ENCODE peak calls at places on chromosomes 13 and 19, in six cellular contexts. I is choroid plexus epithelial cell, B is stomach, N is thoracic aorta, D is endothelial cell of umbilical vein, J is skeletal muscle cell. F is an unnamed sample.
A peak's percentile ranks its signal among the peaks of the same experiment; 100 is the strongest.

GRCh38 chr13:85864963-85865530 is 65.8 kb upstream of the SLITRK6 start:
- DNase-seq in I (peak; percentile 66), B (no peak), N (no peak), D (no peak), J (peak; percentile 4), F (peak; percentile 20)

GRCh38 chr19:11142528-11143171 is 12.9 kb downstream of the SPC24 start:
- DNase-seq in I (peak; percentile 97), B (peak; percentile 95), N (peak; percentile 82), D (peak; percentile 95), J (peak; percentile 87), F (peak; percentile 92)

GRCh38 chr13:109130093-109130835 is 500.9 kb downstream of the MYO16 start:
- DNase-seq in I (no peak), B (no peak), N (no peak), D (no peak), J (no peak), F (no peak)

GRCh38 chr13:25732146-25732865 is 319.5 kb downstream of the SHISA2 start:
- DNase-seq in I (peak; percentile 71), B (no peak), N (no peak), D (no peak), J (peak; percentile 33), F (no peak)

GRCh38 chr19:28502879-28503734 is 709.8 kb downstream of the UQCRFS1 start:
- DNase-seq in I (peak; percentile 19), B (no peak), N (no peak), D (no peak), J (no peak), F (no peak)

GRCh38 chr19:43469160-43469480 is 3.7 kb upstream of the LYPD3 start:
- DNase-seq in I (no peak), B (no peak), N (no peak), D (no peak), J (no peak), F (no peak)

GRCh38 chr13:51005566-51005965 is 96.0 kb downstream of the RNASEH2B start:
- DNase-seq in I (no peak), B (no peak), N (no peak), D (no peak), J (no peak), F (no peak)

GRCh38 chr13:19171563-19171962 is 10.1 kb downstream of the TUBA3C start:
- DNase-seq in I (no peak), B (no peak), N (no peak), D (no peak), J (no peak), F (no peak)

GRCh38 chr19:14106840-14107239 is 10.7 kb downstream of the PRKACA start:
- DNase-seq in I (no peak), B (no peak), N (no peak), D (no peak), J (no peak), F (peak; percentile 75)

GRCh38 chr13:106561551-106562170 is 6.3 kb downstream of the ARGLU1 start:
- DNase-seq in I (peak; percentile 40), B (no peak), N (no peak), D (peak; percentile 45), J (no peak), F (no peak)

GRCh38 chr19:36605839-36606478 is 846 bp downstream of the ZNF382 start:
- DNase-seq in I (no peak), B (no peak), N (no peak), D (peak; percentile 30), J (no peak), F (no peak)

GRCh38 chr19:18650048-18650435 is 13.2 kb downstream of the KLHL26 start:
- DNase-seq in I (peak; percentile 89), B (no peak), N (no peak), D (peak; percentile 65), J (no peak), F (no peak)

GRCh38 chr13:49811527-49811908 is 19.0 kb upstream of the KPNA3 start:
- DNase-seq in I (no peak), B (no peak), N (no peak), D (no peak), J (no peak), F (no peak)

GRCh38 chr13:39888865-39889810 is 233.7 kb downstream of the COG6 start:
- DNase-seq in I (peak; percentile 47), B (no peak), N (no peak), D (peak; percentile 43), J (no peak), F (no peak)

GRCh38 chr13:101152184-101152583 is 264.1 kb downstream of the NALCN start:
- DNase-seq in I (no peak), B (no peak), N (no peak), D (no peak), J (no peak), F (no peak)

GRCh38 chr19:8320564-8321066 is 560 bp downstream of the NDUFA7 start:
- DNase-seq in I (no peak), B (no peak), N (no peak), D (no peak), J (no peak), F (peak; percentile 37)

GRCh38 chr13:114077938-114078335 is 54.5 kb downstream of the RASA3 start:
- DNase-seq in I (peak; percentile 93), B (no peak), N (no peak), D (no peak), J (peak; percentile 43), F (peak; percentile 94)

GRCh38 chr13:81350056-81350455 is 1009.1 kb upstream of the SPRY2 start:
- DNase-seq in I (no peak), B (no peak), N (no peak), D (no peak), J (no peak), F (no peak)

GRCh38 chr13:38951525-38952313 is 38.9 kb downstream of the STOML3 start:
- DNase-seq in I (peak; percentile 3), B (peak; percentile 72), N (no peak), D (peak; percentile 78), J (no peak), F (no peak)

GRCh38 chr19:1089891-1090290 is 5.3 kb downstream of the POLR2E start:
- DNase-seq in I (no peak), B (no peak), N (no peak), D (no peak), J (no peak), F (no peak)

GRCh38 chr13:109733550-109733949 is 52.8 kb downstream of the IRS2 start:
- DNase-seq in I (no peak), B (no peak), N (no peak), D (no peak), J (no peak), F (peak; percentile 37)

GRCh38 chr13:79187917-79188699 is 217.9 kb downstream of the RBM26 start:
- DNase-seq in I (no peak), B (no peak), N (no peak), D (no peak), J (no peak), F (no peak)

GRCh38 chr19:47228937-47229673 is 1.9 kb downstream of the BBC3 start:
- DNase-seq in I (peak; percentile 58), B (no peak), N (no peak), D (peak; percentile 67), J (no peak), F (peak; percentile 30)

GRCh38 chr13:41222259-41222852 is 28.0 kb upstream of the KBTBD7 start:
- DNase-seq in I (peak; percentile 76), B (peak; percentile 51), N (no peak), D (peak; percentile 72), J (no peak), F (peak; percentile 57)

GRCh38 chr13:112733661-112734379 is 44.0 kb downstream of the ATP11A start:
- DNase-seq in I (no peak), B (no peak), N (no peak), D (no peak), J (no peak), F (peak; percentile 91)

GRCh38 chr19:51064534-51065220 is at the start of gene KLK13:
- DNase-seq in I (no peak), B (peak; percentile 49), N (no peak), D (no peak), J (no peak), F (peak; percentile 93)

GRCh38 chr13:30698023-30698422 is 37.3 kb upstream of the ALOX5AP start:
- DNase-seq in I (peak; percentile 86), B (no peak), N (no peak), D (no peak), J (no peak), F (no peak)

GRCh38 chr13:105972811-105973590 is 562.5 kb downstream of the EFNB2 start:
- DNase-seq in I (no peak), B (no peak), N (no peak), D (no peak), J (no peak), F (no peak)

GRCh38 chr19:54905411-54905810 is 537 bp upstream of the NCR1 start:
- DNase-seq in I (no peak), B (no peak), N (no peak), D (peak; percentile 77), J (no peak), F (no peak)

GRCh38 chr19:5578094-5578846 is 10.5 kb upstream of the TINCR start:
- DNase-seq in I (peak; percentile 57), B (peak; percentile 74), N (no peak), D (peak; percentile 38), J (no peak), F (peak; percentile 97)
- H3K4me3 ChIP-seq in I (peak overlapping the region; percentile 28), B (peak overlapping the region; percentile 18), N (peak overlapping the region; percentile 37), D (no peak overlapping the region), J (peak overlapping the region; percentile 33), F (peak overlapping the region; percentile 8)

GRCh38 chr13:44759723-44760360 is 183.7 kb upstream of the TSC22D1 start:
- DNase-seq in I (peak; percentile 52), B (peak; percentile 84), N (no peak), D (no peak), J (peak; percentile 26), F (no peak)

GRCh38 chr13:44759222-44759721 is 183.1 kb upstream of the TSC22D1 start:
- DNase-seq in I (no peak), B (peak; percentile 41), N (no peak), D (no peak), J (no peak), F (no peak)

GRCh38 chr13:44757671-44758070 is 181.5 kb upstream of the TSC22D1 start:
- DNase-seq in I (no peak), B (no peak), N (no peak), D (no peak), J (no peak), F (no peak)

GRCh38 chr13:44760434-44760833 is 184.3 kb upstream of the TSC22D1 start:
- DNase-seq in I (no peak), B (no peak), N (no peak), D (no peak), J (no peak), F (no peak)

GRCh38 chr13:44758595-44759221 is 182.6 kb upstream of the TSC22D1 start:
- DNase-seq in I (peak; percentile 92), B (no peak), N (no peak), D (peak; percentile 85), J (peak; percentile 90), F (no peak)
- H3K4me3 ChIP-seq in I (no peak overlapping the region), B (no peak overlapping the region), N (no peak overlapping the region), D (no peak overlapping the region), J (no peak overlapping the region), F (no peak overlapping the region)

GRCh38 chr19:4652075-4652474 is 12.8 kb downstream of the TNFAIP8L1 start:
- DNase-seq in I (no peak), B (no peak), N (no peak), D (no peak), J (no peak), F (no peak)
- H3K4me3 ChIP-seq in I (no peak overlapping the region), B (no peak overlapping the region), N (no peak overlapping the region), D (no peak overlapping the region), J (no peak overlapping the region), F (no peak overlapping the region)

DNA sequence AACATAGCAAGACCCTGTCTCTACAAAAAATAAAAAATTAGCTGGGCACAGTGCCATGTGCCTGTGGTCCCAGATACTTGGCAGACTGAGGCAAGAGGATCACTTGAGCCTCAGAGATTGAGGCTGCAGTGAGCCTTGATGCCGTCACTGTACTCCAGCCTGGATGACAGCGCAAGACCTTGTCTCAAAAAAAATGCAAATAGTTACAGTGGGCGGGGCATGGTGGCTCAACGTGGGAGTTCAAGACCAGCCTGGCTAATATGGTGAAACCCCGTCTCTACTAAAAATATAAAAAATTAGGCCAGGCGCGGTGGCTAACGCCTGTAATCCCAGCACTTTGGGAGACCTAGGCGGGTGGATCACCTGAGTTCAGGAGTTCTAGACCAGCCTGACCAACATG is 8.5 kb downstream of the PGLS start:
- DNase-seq in I (no peak), B (no peak), N (no peak), D (no peak), J (no peak), F (no peak)
- H3K4me3 ChIP-seq in I (no peak overlapping the region), B (no peak overlapping the region), N (no peak overlapping the region), D (no peak overlapping the region), J (no peak overlapping the region), F (no peak overlapping the region)